ENCODE peak calls at places on chromosomes 12 and 14, in four cellular contexts. One of them, this sample, is unnamed.

GRCh38 chr12:50425859-50426258 is 25.2 kb downstream of the LARP4 start:
- DNase-seq in fibroblast of lung: no peak
- DNase-seq in GM12878: no peak
- DNase-seq in sigmoid colon: no peak
- DNase-seq in this sample: no peak

GRCh38 chr14:71266994-71267636 is 359.9 kb downstream of the PCNX1 start:
- DNase-seq in fibroblast of lung: peak; percentile 19
- DNase-seq in GM12878: peak; percentile 63
- DNase-seq in sigmoid colon: no peak
- DNase-seq in this sample: no peak

GRCh38 chr12:51171884-51172514 is 936 bp downstream of the TFCP2 start:
- DNase-seq in fibroblast of lung: peak; percentile 31
- DNase-seq in GM12878: peak; percentile 17
- DNase-seq in sigmoid colon: no peak
- DNase-seq in this sample: no peak

GRCh38 chr12:87866602-87867292 is 162.5 kb downstream of the C12orf50 start:
- DNase-seq in fibroblast of lung: peak; percentile 38
- DNase-seq in GM12878: no peak
- DNase-seq in sigmoid colon: no peak
- DNase-seq in this sample: no peak

GRCh38 chr12:10690906-10691305 is 17.1 kb upstream of the STYK1 start:
- DNase-seq in fibroblast of lung: no peak
- DNase-seq in GM12878: no peak
- DNase-seq in sigmoid colon: no peak
- DNase-seq in this sample: no peak

GRCh38 chr12:58938440-58938839 is 18.1 kb upstream of the LRIG3 start:
- DNase-seq in fibroblast of lung: no peak
- DNase-seq in GM12878: no peak
- DNase-seq in sigmoid colon: no peak
- DNase-seq in this sample: no peak

GRCh38 chr14:65981192-65981843 is 504.9 kb upstream of the CCDC196 start:
- DNase-seq in fibroblast of lung: no peak
- DNase-seq in GM12878: no peak
- DNase-seq in sigmoid colon: no peak
- DNase-seq in this sample: no peak

GRCh38 chr14:71711619-71712018 is 220.6 kb upstream of the RGS6 start:
- DNase-seq in fibroblast of lung: peak; percentile 87
- DNase-seq in GM12878: no peak
- DNase-seq in sigmoid colon: no peak
- DNase-seq in this sample: no peak

GRCh38 chr12:62698701-62699101 is 232.1 kb downstream of the MON2 start:
- DNase-seq in fibroblast of lung: peak; percentile 54
- DNase-seq in GM12878: no peak
- DNase-seq in sigmoid colon: no peak
- DNase-seq in this sample: no peak

GRCh38 chr14:65414961-65415589 is 2.5 kb downstream of the FUT8 start:
- DNase-seq in fibroblast of lung: peak; percentile 69
- DNase-seq in GM12878: no peak
- DNase-seq in sigmoid colon: no peak
- DNase-seq in this sample: no peak

GRCh38 chr12:24922109-24922508 is 26.8 kb downstream of the BCAT1 start:
- DNase-seq in fibroblast of lung: no peak
- DNase-seq in GM12878: no peak
- DNase-seq in sigmoid colon: no peak
- DNase-seq in this sample: no peak

GRCh38 chr12:54725233-54725843 is 77.2 kb upstream of the DCD start:
- DNase-seq in fibroblast of lung: peak; percentile 2
- DNase-seq in GM12878: no peak
- DNase-seq in sigmoid colon: no peak
- DNase-seq in this sample: no peak

GRCh38 chr14:69360438-69361108 is 37.5 kb downstream of the ERH start:
- DNase-seq in fibroblast of lung: no peak
- DNase-seq in GM12878: no peak
- DNase-seq in sigmoid colon: no peak
- DNase-seq in this sample: no peak

GRCh38 chr12:45671254-45671653 is 58.3 kb upstream of the ARID2 start:
- DNase-seq in fibroblast of lung: peak; percentile 78
- DNase-seq in GM12878: no peak
- DNase-seq in sigmoid colon: no peak
- DNase-seq in this sample: no peak

GRCh38 chr14:74621556-74621955 is 9.5 kb upstream of the LTBP2 start:
- DNase-seq in fibroblast of lung: no peak
- DNase-seq in GM12878: no peak
- DNase-seq in sigmoid colon: no peak
- DNase-seq in this sample: no peak

GRCh38 chr12:109797905-109798669 is 35.1 kb downstream of the TRPV4 start:
- DNase-seq in fibroblast of lung: no peak
- DNase-seq in GM12878: no peak
- DNase-seq in sigmoid colon: no peak
- DNase-seq in this sample: no peak

GRCh38 chr12:109796057-109796456 is 37.1 kb downstream of the TRPV4 start:
- DNase-seq in fibroblast of lung: no peak
- DNase-seq in GM12878: no peak
- DNase-seq in sigmoid colon: no peak
- DNase-seq in this sample: no peak

GRCh38 chr12:109800536-109800935 is 32.7 kb downstream of the TRPV4 start:
- DNase-seq in fibroblast of lung: no peak
- DNase-seq in GM12878: no peak
- DNase-seq in sigmoid colon: no peak
- DNase-seq in this sample: no peak

GRCh38 chr12:109795023-109795422 is 38.2 kb downstream of the TRPV4 start:
- DNase-seq in fibroblast of lung: peak; percentile 47
- DNase-seq in GM12878: no peak
- DNase-seq in sigmoid colon: no peak
- DNase-seq in this sample: no peak

GRCh38 chr12:109798691-109799090 is 34.5 kb downstream of the TRPV4 start:
- DNase-seq in fibroblast of lung: no peak
- DNase-seq in GM12878: no peak
- DNase-seq in sigmoid colon: no peak
- DNase-seq in this sample: no peak
- TF ChIP-seq CTCF in fibroblast of lung: no peak
- TF ChIP-seq CTCF in GM12878: no peak
- TF ChIP-seq CTCF in sigmoid colon: no peak
- TF ChIP-seq CTCF in this sample: no peak

GRCh38 chr14:75984674-75985073 is 889 bp upstream of the IFT43 start:
- DNase-seq in fibroblast of lung: no peak
- DNase-seq in GM12878: no peak
- DNase-seq in sigmoid colon: no peak
- DNase-seq in this sample: no peak

GRCh38 chr14:75989134-75989533 is 3.6 kb downstream of the IFT43 start:
- DNase-seq in fibroblast of lung: peak; percentile 91
- DNase-seq in GM12878: no peak
- DNase-seq in sigmoid colon: peak; percentile 84
- DNase-seq in this sample: no peak

GRCh38 chr14:75985618-75986438 is at the start of gene IFT43:
- DNase-seq in fibroblast of lung: peak; percentile 78
- DNase-seq in GM12878: no peak
- DNase-seq in sigmoid colon: peak; percentile 96
- DNase-seq in this sample: peak; percentile 97

GRCh38 chr14:75987201-75987970 is 1.8 kb downstream of the IFT43 start:
- DNase-seq in fibroblast of lung: no peak
- DNase-seq in GM12878: no peak
- DNase-seq in sigmoid colon: no peak
- DNase-seq in this sample: no peak

DNA sequence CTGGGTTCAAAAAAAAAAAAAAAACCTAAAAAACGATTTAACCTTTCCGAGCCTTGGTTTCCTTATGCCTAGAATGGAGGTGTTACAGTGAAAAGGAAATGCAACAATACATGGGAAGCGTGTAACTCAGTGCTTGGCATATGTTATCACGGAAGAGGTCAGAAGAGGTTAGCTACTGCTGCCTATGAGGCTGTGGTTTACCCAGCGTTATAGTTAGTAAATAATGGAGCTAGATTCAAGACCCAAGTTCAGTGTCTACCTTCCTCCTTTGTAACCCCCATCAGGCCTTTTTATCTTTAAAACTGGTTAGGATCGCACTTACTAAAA is 839 bp downstream of the IFT43 start:
- DNase-seq in fibroblast of lung: no peak
- DNase-seq in GM12878: no peak
- DNase-seq in sigmoid colon: no peak
- DNase-seq in this sample: no peak
- H3K27ac ChIP-seq in fibroblast of lung: peak overlapping the region; percentile 88
- H3K27ac ChIP-seq in GM12878: no peak overlapping the region
- H3K27ac ChIP-seq in sigmoid colon: peak overlapping the region; percentile 99
- H3K27ac ChIP-seq in this sample: peak overlapping the region; percentile 87

DNA sequence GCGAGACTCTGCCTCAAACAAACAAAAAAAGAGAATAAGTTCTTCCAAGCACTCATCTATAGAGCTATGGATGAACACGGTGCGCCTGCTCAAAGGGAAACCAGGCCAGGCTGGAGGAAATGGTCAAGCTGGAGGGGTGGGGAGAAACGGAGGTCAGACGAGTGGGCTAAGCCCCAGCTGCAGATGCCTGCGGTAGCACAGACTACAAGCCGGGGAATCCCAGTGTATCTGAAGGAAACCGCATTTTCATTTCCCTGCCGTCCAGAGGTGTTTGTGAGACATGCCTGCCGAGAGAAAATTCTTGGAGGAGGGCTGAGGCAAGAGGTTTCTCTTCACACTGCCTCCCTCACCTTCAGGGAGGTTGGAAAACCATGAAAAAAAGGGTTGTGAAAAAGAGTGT is 102.0 kb upstream of the FOXN3 start:
- DNase-seq in fibroblast of lung: peak; percentile 84
- DNase-seq in GM12878: no peak
- DNase-seq in sigmoid colon: no peak
- DNase-seq in this sample: no peak
- H3K9me3 ChIP-seq in fibroblast of lung: no peaks in the 10 kb centered on the region
- H3K9me3 ChIP-seq in GM12878: peaks cover 1% of the 10 kb centered on the region
- H3K9me3 ChIP-seq in sigmoid colon: peaks cover 2% of the 10 kb centered on the region
- H3K9me3 ChIP-seq in this sample: no peaks in the 10 kb centered on the region

DNA sequence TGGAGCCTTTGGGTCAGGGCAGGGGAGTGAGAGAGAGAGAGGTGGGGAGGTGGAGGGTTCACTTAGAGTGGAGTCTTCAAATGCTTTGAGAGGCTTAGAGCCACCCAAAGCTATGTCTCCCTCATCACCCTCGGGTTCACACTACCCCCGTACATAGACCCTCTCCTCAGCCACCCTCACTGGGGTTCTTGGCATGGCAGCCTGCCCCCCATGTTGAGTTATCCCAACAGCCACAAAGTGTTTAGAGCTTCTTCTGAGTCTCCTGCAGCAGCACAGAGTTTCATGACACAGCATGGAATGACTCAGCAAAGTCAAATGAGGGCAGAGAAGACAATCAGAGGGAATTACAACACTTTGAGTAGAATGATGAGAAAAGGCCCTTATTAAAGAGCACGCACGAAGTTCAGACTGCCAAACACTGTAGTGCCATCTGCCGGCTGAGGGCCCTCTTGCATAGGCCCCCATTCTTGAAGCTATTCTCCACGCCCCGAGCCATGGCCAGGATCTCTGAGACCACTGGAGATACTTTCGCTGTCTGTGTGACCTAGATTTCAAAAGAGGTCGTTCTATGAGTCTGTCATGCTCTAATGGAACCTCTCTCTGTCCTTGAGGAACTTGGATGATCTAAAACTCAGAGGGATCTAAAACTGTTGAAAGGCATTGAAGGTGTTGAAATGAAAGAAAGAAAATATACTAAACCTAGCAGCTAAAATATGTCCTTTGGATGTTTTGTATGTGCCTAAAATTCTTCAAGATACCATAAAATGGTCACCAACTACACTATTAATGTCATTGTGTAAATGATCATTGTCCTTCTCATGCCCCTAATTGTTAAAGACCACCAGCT is 221.9 kb downstream of the PELI2 start:
- DNase-seq in fibroblast of lung: peak; percentile 97
- DNase-seq in GM12878: no peak
- DNase-seq in sigmoid colon: peak; percentile 82
- DNase-seq in this sample: peak; percentile 81
- TF ChIP-seq CTCF in fibroblast of lung: peak; percentile 96
- TF ChIP-seq CTCF in GM12878: peak; percentile 81
- TF ChIP-seq CTCF in sigmoid colon: peak; percentile 71
- TF ChIP-seq CTCF in this sample: peak; percentile 83

GRCh38 chr12:118420673-118421072 is 44.3 kb downstream of the SUDS3 start:
- DNase-seq in fibroblast of lung: no peak
- DNase-seq in GM12878: no peak
- DNase-seq in sigmoid colon: no peak
- DNase-seq in this sample: no peak
- H3K27ac ChIP-seq in fibroblast of lung: no peak overlapping the region
- H3K27ac ChIP-seq in GM12878: no peak overlapping the region
- H3K27ac ChIP-seq in sigmoid colon: no peak overlapping the region
- H3K27ac ChIP-seq in this sample: no peak overlapping the region

This sample was measured in upper lobe of right lung.